ENCODE peak calls at places on chromosome 2, in nine cellular contexts. B is ELR; Y is NCI-H2029; W is stimulated activated CD4-positive, alpha-beta T cell treated with anti-CD3 and anti-CD28 coated beads, Interleukin-2, amount 100 ng/mL, for 24 hours; I is HL-60; J is NCI-H2081; S is head of caudate nucleus; M is right lobe of liver; N is H54. H is an unnamed sample.

GRCh38 chr2:47237375-47238357 is 82.6 kb upstream of the STPG4 start:
- DNase-seq in B (no peak), Y (no peak), W (no peak), I (no peak), J (no peak), S (peak; percentile 52), M (no peak), N (no peak), H (no peak)

GRCh38 chr2:239274391-239275001 is 126.3 kb downstream of the HDAC4 start:
- DNase-seq in B (peak; percentile 87), Y (no peak), W (no peak), I (no peak), J (no peak), S (no peak), M (no peak), N (peak; percentile 77), H (no peak)

GRCh38 chr2:224919472-224920110 is 122.7 kb downstream of the DOCK10 start:
- DNase-seq in B (no peak), Y (no peak), W (no peak), I (no peak), J (no peak), S (no peak), M (no peak), N (no peak), H (no peak)

GRCh38 chr2:46024146-46024779 is 272.9 kb upstream of the EPAS1 start:
- DNase-seq in B (no peak), Y (no peak), W (no peak), I (no peak), J (no peak), S (no peak), M (no peak), N (no peak), H (no peak)

GRCh38 chr2:47819834-47820233 is 36.9 kb downstream of the MSH6 start:
- DNase-seq in B (peak; percentile 70), Y (no peak), W (no peak), I (no peak), J (no peak), S (no peak), M (no peak), N (no peak), H (no peak)

GRCh38 chr2:121502246-121502645 is 28.4 kb upstream of the RNU4ATAC start:
- DNase-seq in B (peak; percentile 86), Y (no peak), W (no peak), I (no peak), J (no peak), S (no peak), M (no peak), N (no peak), H (no peak)

GRCh38 chr2:222248256-222248655 is 50.5 kb downstream of the PAX3 start:
- DNase-seq in B (no peak), Y (no peak), W (no peak), I (no peak), J (no peak), S (no peak), M (no peak), N (no peak), H (no peak)

GRCh38 chr2:140988597-140988996 is 1142.2 kb downstream of the LRP1B start:
- DNase-seq in B (peak; percentile 58), Y (no peak), W (no peak), I (no peak), J (no peak), S (no peak), M (no peak), N (no peak), H (no peak)

GRCh38 chr2:135773917-135774316 is 32.3 kb downstream of the UBXN4 start:
- DNase-seq in B (peak; percentile 69), Y (no peak), W (no peak), I (no peak), J (no peak), S (no peak), M (no peak), N (no peak), H (no peak)

GRCh38 chr2:241853651-241854341 is 4.9 kb downstream of the PDCD1 start:
- DNase-seq in B (peak; percentile 38), Y (no peak), W (peak; percentile 10), I (no peak), J (no peak), S (no peak), M (no peak), N (no peak), H (no peak)

GRCh38 chr2:150125188-150125587 is 362.3 kb downstream of the RND3 start:
- DNase-seq in B (peak; percentile 12), Y (peak; percentile 5), W (no peak), I (no peak), J (no peak), S (no peak), M (no peak), N (no peak), H (no peak)

GRCh38 chr2:181300600-181301291 is 156.4 kb upstream of the ITGA4 start:
- DNase-seq in B (no peak), Y (no peak), W (no peak), I (peak; percentile 77), J (no peak), S (no peak), M (no peak), N (no peak), H (no peak)

GRCh38 chr2:233799716-233800115 is 21.6 kb downstream of the MROH2A start:
- DNase-seq in B (no peak), Y (no peak), W (no peak), I (no peak), J (no peak), S (no peak), M (no peak), N (no peak), H (no peak)

GRCh38 chr2:106561356-106561755 is 74.2 kb downstream of the CD8B2 start:
- DNase-seq in B (no peak), Y (peak; percentile 54), W (no peak), I (no peak), J (no peak), S (no peak), M (peak; percentile 27), N (no peak), H (no peak)

GRCh38 chr2:88657131-88657530 is 29.9 kb upstream of the EIF2AK3 start:
- DNase-seq in B (peak; percentile 61), Y (no peak), W (no peak), I (no peak), J (no peak), S (no peak), M (no peak), N (no peak), H (no peak)

GRCh38 chr2:38057651-38058410 is 18.1 kb downstream of the CYP1B1 start:
- DNase-seq in B (peak; percentile 41), Y (no peak), W (peak; percentile 10), I (peak; percentile 65), J (no peak), S (no peak), M (no peak), N (no peak), H (no peak)

GRCh38 chr2:79125721-79125985 is 5.4 kb downstream of the REG1A start:
- DNase-seq in B (no peak), Y (no peak), W (no peak), I (no peak), J (no peak), S (no peak), M (no peak), N (no peak), H (no peak)

GRCh38 chr2:61405813-61406212 is 65.1 kb downstream of the USP34 start:
- DNase-seq in B (no peak), Y (no peak), W (no peak), I (no peak), J (no peak), S (no peak), M (no peak), N (no peak), H (no peak)

GRCh38 chr2:239630618-239631286 is 229.9 kb upstream of the HDAC4 start:
- DNase-seq in B (peak; percentile 15), Y (no peak), W (no peak), I (no peak), J (no peak), S (peak; percentile 27), M (no peak), N (peak; percentile 61), H (no peak)

GRCh38 chr2:98579926-98580325 is 28.4 kb downstream of the COA5 start:
- DNase-seq in B (no peak), Y (no peak), W (no peak), I (no peak), J (no peak), S (no peak), M (no peak), N (no peak), H (no peak)

GRCh38 chr2:54986266-54986665 is 64.0 kb downstream of the RTN4 start:
- DNase-seq in B (no peak), Y (no peak), W (no peak), I (no peak), J (peak; percentile 17), S (no peak), M (no peak), N (no peak), H (no peak)

GRCh38 chr2:37652199-37652640 is 19.2 kb downstream of the CDC42EP3 start:
- DNase-seq in B (peak; percentile 98), Y (no peak), W (no peak), I (no peak), J (no peak), S (no peak), M (no peak), N (peak; percentile 83), H (no peak)

GRCh38 chr2:88481937-88482336 is 29.4 kb upstream of the FOXI3 start:
- DNase-seq in B (peak; percentile 49), Y (peak; percentile 87), W (no peak), I (no peak), J (peak; percentile 32), S (no peak), M (no peak), N (no peak), H (no peak)

GRCh38 chr2:143083636-143084035 is 45.6 kb upstream of the ARHGAP15 start:
- DNase-seq in B (peak; percentile 90), Y (no peak), W (no peak), I (peak; percentile 24), J (no peak), S (no peak), M (no peak), N (no peak), H (no peak)

GRCh38 chr2:102940684-102941083 is 178.9 kb downstream of the TMEM182 start:
- DNase-seq in B (no peak), Y (no peak), W (no peak), I (no peak), J (no peak), S (no peak), M (no peak), N (no peak), H (no peak)

GRCh38 chr2:62998949-62999348 is 51.7 kb upstream of the OTX1 start:
- DNase-seq in B (peak; percentile 62), Y (no peak), W (no peak), I (no peak), J (no peak), S (no peak), M (no peak), N (no peak), H (no peak)

GRCh38 chr2:43459455-43459854 is 136.4 kb downstream of the THADA start:
- DNase-seq in B (peak; percentile 84), Y (no peak), W (no peak), I (no peak), J (no peak), S (no peak), M (no peak), N (no peak), H (no peak)

GRCh38 chr2:62029910-62030309 is 124.4 kb downstream of the COMMD1 start:
- DNase-seq in B (no peak), Y (no peak), W (no peak), I (no peak), J (no peak), S (no peak), M (no peak), N (no peak), H (no peak)

GRCh38 chr2:172395503-172395902 is 31.9 kb upstream of the ITGA6 start:
- DNase-seq in B (no peak), Y (no peak), W (no peak), I (peak; percentile 57), J (no peak), S (no peak), M (no peak), N (no peak), H (no peak)

H was measured in Ammon's horn.